ENCODE peak calls at places on chromosome 4, in four cellular contexts. H is K562, D is WTC11, J is HepG2. Z is an unnamed sample.

GRCh38 chr4:84597450-84597849 is 14.5 kb downstream of the CDS1 start:
- DNase-seq in H (no peak), D (no peak), J (no peak), Z (no peak)

GRCh38 chr4:177596035-177596434 is 153.8 kb upstream of the AGA start:
- DNase-seq in H (no peak), D (peak; percentile 15), J (peak; percentile 2), Z (peak; percentile 62)

GRCh38 chr4:187972135-187972534 is 23.4 kb upstream of the ZFP42 start:
- DNase-seq in H (no peak), D (no peak), J (no peak), Z (no peak)

GRCh38 chr4:112982677-112983076 is 66.8 kb upstream of the ANK2 start:
- DNase-seq in H (no peak), D (no peak), J (no peak), Z (peak; percentile 2)

GRCh38 chr4:30429813-30430466 is 290.2 kb upstream of the PCDH7 start:
- DNase-seq in H (no peak), D (no peak), J (no peak), Z (no peak)

GRCh38 chr4:92050875-92051274 is 252.9 kb upstream of the GRID2 start:
- DNase-seq in H (no peak), D (no peak), J (no peak), Z (no peak)

GRCh38 chr4:48960988-48961635 is 25.0 kb upstream of the CWH43 start:
- DNase-seq in H (no peak), D (no peak), J (no peak), Z (no peak)

GRCh38 chr4:157895205-157895604 is 277.6 kb downstream of the GASK1B start:
- DNase-seq in H (no peak), D (peak; percentile 14), J (no peak), Z (no peak)

GRCh38 chr4:165326831-165327210 is 648 bp upstream of the MSMO1 start:
- DNase-seq in H (peak; percentile 35), D (peak; percentile 36), J (peak; percentile 57), Z (peak; percentile 14)

GRCh38 chr4:101205878-101206277 is 141.4 kb downstream of the PPP3CA start:
- DNase-seq in H (no peak), D (no peak), J (no peak), Z (no peak)

GRCh38 chr4:81740492-81740891 is 268.8 kb upstream of the RASGEF1B start:
- DNase-seq in H (no peak), D (no peak), J (no peak), Z (no peak)

GRCh38 chr4:113776679-113777078 is 15.1 kb upstream of the CAMK2D start:
- DNase-seq in H (no peak), D (peak; percentile 58), J (no peak), Z (no peak)

GRCh38 chr4:98556451-98556850 is 102.0 kb downstream of the TSPAN5 start:
- DNase-seq in H (no peak), D (no peak), J (no peak), Z (no peak)

GRCh38 chr4:164177186-164177585 is 576.7 kb upstream of the SMIM31 start:
- DNase-seq in H (no peak), D (no peak), J (no peak), Z (no peak)

GRCh38 chr4:118969359-118969758 is 80.7 kb downstream of the SYNPO2 start:
- DNase-seq in H (no peak), D (peak; percentile 19), J (peak; percentile 11), Z (peak; percentile 8)

GRCh38 chr4:74109894-74110605 is 11.1 kb upstream of the CXCL2 start:
- DNase-seq in H (no peak), D (no peak), J (no peak), Z (peak; percentile 33)

GRCh38 chr4:114476310-114476709 is 122.3 kb upstream of the UGT8 start:
- DNase-seq in H (no peak), D (no peak), J (no peak), Z (no peak)

GRCh38 chr4:106021737-106022410 is 126.6 kb downstream of the NPNT start:
- DNase-seq in H (no peak), D (no peak), J (no peak), Z (no peak)

GRCh38 chr4:20266215-20267082 is 14.7 kb downstream of the SLIT2 start:
- DNase-seq in H (no peak), D (no peak), J (no peak), Z (no peak)

GRCh38 chr4:67091668-67092067 is 453.6 kb downstream of the CENPC start:
- DNase-seq in H (no peak), D (no peak), J (no peak), Z (no peak)

GRCh38 chr4:184805462-184806245 is 20.1 kb downstream of the ACSL1 start:
- DNase-seq in H (no peak), D (no peak), J (no peak), Z (no peak)

GRCh38 chr4:123350191-123350544 is 46.4 kb upstream of the SPRY1 start:
- DNase-seq in H (peak; percentile 80), D (peak; percentile 48), J (peak; percentile 81), Z (peak; percentile 44)

GRCh38 chr4:154989511-154989910 is 208.4 kb downstream of the RBM46 start:
- DNase-seq in H (no peak), D (no peak), J (no peak), Z (no peak)

GRCh38 chr4:22686156-22686555 is 6.6 kb upstream of the GBA3 start:
- DNase-seq in H (no peak), D (no peak), J (no peak), Z (no peak)

GRCh38 chr4:152535903-152536544 is at the start of gene FBXW7:
- DNase-seq in H (peak; percentile 94), D (peak; percentile 100), J (peak; percentile 98), Z (peak; percentile 87)

GRCh38 chr4:152534541-152535231 is 1.2 kb downstream of the FBXW7 start:
- DNase-seq in H (peak; percentile 19), D (peak; percentile 41), J (no peak), Z (no peak)

GRCh38 chr4:152537881-152538280 is 2.0 kb upstream of the FBXW7 start:
- DNase-seq in H (no peak), D (no peak), J (no peak), Z (no peak)

GRCh38 chr4:152535236-152535902 is 523 bp downstream of the FBXW7 start:
- DNase-seq in H (peak; percentile 40), D (peak; percentile 25), J (no peak), Z (no peak)

GRCh38 chr4:152536545-152537182 is 772 bp upstream of the FBXW7 start:
- DNase-seq in H (peak; percentile 28), D (no peak), J (peak; percentile 50), Z (peak; percentile 23)
- TF ChIP-seq HMGXB4 in H (no peak), D (peak; percentile 5), J (no peak), Z (no peak)

GRCh38 chr4:39522068-39522467 is 5.2 kb downstream of the UGDH start:
- DNase-seq in H (no peak), D (no peak), J (no peak), Z (no peak)
- TF ChIP-seq HMGXB4 in H (no peak), D (no peak), J (no peak), Z (no peak)

GRCh38 chr4:176499518-176499917 is 179.8 kb downstream of the SPCS3 start:
- DNase-seq in H (no peak), D (no peak), J (no peak), Z (peak; percentile 33)
- TF ChIP-seq HMGXB4 in H (no peak), D (no peak), J (no peak), Z (no peak)

GRCh38 chr4:151339472-151339871 is 14.1 kb upstream of the SH3D19 start:
- DNase-seq in H (no peak), D (no peak), J (no peak), Z (no peak)

GRCh38 chr4:151344948-151345347 is 19.5 kb upstream of the SH3D19 start:
- DNase-seq in H (no peak), D (no peak), J (no peak), Z (no peak)

GRCh38 chr4:151340751-151341385 is 15.5 kb upstream of the SH3D19 start:
- DNase-seq in H (no peak), D (no peak), J (no peak), Z (no peak)
- TF ChIP-seq HMGXB4 in H (no peak), D (no peak), J (no peak), Z (no peak)

GRCh38 chr4:86959588-86960500 is 25.0 kb downstream of the AFF1 start:
- DNase-seq in H (no peak), D (peak; percentile 56), J (no peak), Z (no peak)
- TF ChIP-seq HMGXB4 in H (no peak), D (no peak), J (no peak), Z (no peak)

DNA sequence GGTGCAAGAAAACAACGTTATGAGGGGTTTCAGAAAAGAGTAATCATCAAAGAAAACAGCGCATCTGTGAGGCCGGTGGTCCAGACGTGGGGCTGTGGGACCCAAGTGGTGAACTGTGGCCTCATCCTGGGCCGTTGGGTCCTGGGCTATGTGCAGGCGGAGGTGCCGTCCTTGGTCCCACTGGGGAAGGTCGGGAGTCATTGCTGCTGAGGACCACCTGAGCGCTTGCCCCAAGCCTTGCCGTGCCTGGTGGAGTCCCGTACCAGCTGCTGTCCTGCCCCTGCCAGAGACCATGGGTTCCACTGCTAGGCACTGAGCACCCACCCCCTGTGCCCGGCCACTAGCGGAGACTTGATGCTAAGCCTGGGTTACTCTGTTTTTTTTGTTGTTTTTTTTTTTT is 25.5 kb upstream of the UVSSA start:
- DNase-seq in H (no peak), D (no peak), J (no peak), Z (no peak)
- TF ChIP-seq HMGXB4 in H (no peak), D (no peak), J (no peak), Z (no peak)

GRCh38 chr4:15245006-15245530 is 182.8 kb upstream of the C1QTNF7 start:
- DNase-seq in H (no peak), D (no peak), J (no peak), Z (no peak)

GRCh38 chr4:15255537-15255936 is 172.3 kb upstream of the C1QTNF7 start:
- DNase-seq in H (no peak), D (no peak), J (no peak), Z (no peak)

GRCh38 chr4:15244354-15244753 is 183.5 kb upstream of the C1QTNF7 start:
- DNase-seq in H (no peak), D (no peak), J (no peak), Z (no peak)

GRCh38 chr4:15253346-15253745 is 174.5 kb upstream of the C1QTNF7 start:
- DNase-seq in H (no peak), D (no peak), J (no peak), Z (no peak)

DNA sequence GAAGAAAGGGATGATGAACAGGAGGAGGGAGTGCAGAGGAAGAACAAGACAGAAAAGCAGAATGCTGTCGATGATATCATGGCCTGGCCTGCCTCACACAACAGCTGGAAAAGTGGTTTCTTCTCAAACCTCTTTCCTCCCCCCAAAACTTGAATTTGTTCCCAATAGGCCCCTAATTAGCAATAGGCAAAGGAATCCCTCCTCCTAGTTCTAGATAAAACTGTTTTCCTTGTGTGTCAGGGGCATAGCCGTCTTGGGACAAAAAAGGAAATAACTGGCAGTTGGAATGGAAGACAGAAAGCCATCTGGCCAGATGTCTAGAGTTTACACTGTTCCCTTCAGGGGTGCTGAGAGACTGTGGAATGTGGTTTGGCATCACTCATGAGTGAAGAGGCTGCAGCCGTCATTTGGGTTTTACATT is 177.8 kb upstream of the C1QTNF7 start:
- DNase-seq in H (no peak), D (no peak), J (no peak), Z (no peak)
- TF ChIP-seq HMGXB4 in H (no peak), D (no peak), J (no peak), Z (no peak)

GRCh38 chr4:25900310-25900709 is 13.7 kb upstream of the SMIM20 start:
- DNase-seq in H (no peak), D (no peak), J (no peak), Z (no peak)
- TF ChIP-seq HMGXB4 in H (no peak), D (no peak), J (no peak), Z (no peak)

Z was measured in A549.